ENCODE peak calls at places on chromosomes 5 and 9, in six cellular contexts. X, M, N, C, Y and R are unnamed samples.

GRCh38 chr5:172855597-172856292 is 21.7 kb downstream of the ERGIC1 start:
- DNase-seq in X (no peak), C (no peak), M (no peak), N (peak; percentile 89), Y (no peak), R (no peak)

GRCh38 chr5:135657536-135658307 is 78.9 kb upstream of the CXCL14 start:
- DNase-seq in M (no peak), X (no peak), C (no peak), Y (no peak), N (no peak), R (no peak)

GRCh38 chr5:82863260-82863659 is 213.9 kb downstream of the TMEM167A start:
- DNase-seq in X (no peak), C (no peak), N (no peak), Y (no peak), M (no peak), R (no peak)

GRCh38 chr9:19149230-19149629 is 21.9 kb upstream of the PLIN2 start:
- DNase-seq in N (no peak), Y (no peak), M (no peak), X (no peak), C (no peak), R (no peak)

GRCh38 chr5:121174351-121174750 is 677.3 kb upstream of the FTMT start:
- DNase-seq in Y (no peak), N (no peak), C (no peak), X (peak; percentile 26), M (no peak), R (no peak)

GRCh38 chr5:121949885-121950284 is 11.9 kb upstream of the SRFBP1 start:
- DNase-seq in C (peak; percentile 47), Y (peak; percentile 10), M (peak; percentile 24), N (no peak), X (peak; percentile 70), R (no peak)

GRCh38 chr9:89923961-89924504 is 319.2 kb downstream of the GADD45G start:
- DNase-seq in Y (no peak), N (no peak), C (peak; percentile 65), X (peak; percentile 34), M (no peak), R (no peak)

GRCh38 chr9:134571326-134571871 is 70.2 kb upstream of the COL5A1 start:
- DNase-seq in N (peak; percentile 49), Y (no peak), X (no peak), C (no peak), M (no peak), R (no peak)

GRCh38 chr9:86660146-86660545 is 287.2 kb downstream of the GAS1 start:
- DNase-seq in M (peak; percentile 75), Y (no peak), C (no peak), N (no peak), X (no peak), R (no peak)

GRCh38 chr5:10297646-10298204 is 10.0 kb downstream of the CMBL start:
- DNase-seq in N (no peak), M (no peak), Y (no peak), X (no peak), C (no peak), R (no peak)

GRCh38 chr5:1826235-1826980 is 25.2 kb downstream of the NDUFS6 start:
- DNase-seq in X (no peak), N (no peak), C (no peak), Y (no peak), M (no peak), R (no peak)

GRCh38 chr5:13909271-13909670 is 35.2 kb downstream of the DNAH5 start:
- DNase-seq in X (no peak), M (no peak), Y (no peak), N (no peak), C (no peak), R (no peak)

GRCh38 chr5:68757813-68758212 is 336.0 kb upstream of the SLC30A5 start:
- DNase-seq in C (no peak), X (no peak), Y (no peak), M (no peak), N (no peak), R (no peak)

GRCh38 chr9:34430843-34431437 is 27.4 kb downstream of the FAM219A start:
- DNase-seq in C (peak; percentile 77), N (no peak), Y (peak; percentile 38), X (peak; percentile 70), M (no peak), R (no peak)

GRCh38 chr5:179113143-179113530 is 53.0 kb downstream of the ZNF354C start:
- DNase-seq in N (no peak), Y (no peak), M (no peak), C (no peak), X (no peak), R (no peak)

GRCh38 chr9:127886401-127886972 is 9.0 kb upstream of the AK1 start:
- DNase-seq in X (no peak), C (no peak), N (no peak), M (no peak), Y (no peak), R (no peak)

GRCh38 chr5:112762113-112762810 is 24.6 kb downstream of the APC start:
- DNase-seq in X (no peak), N (no peak), Y (no peak), M (no peak), C (no peak), R (no peak)

GRCh38 chr9:110479481-110479880 is 100.1 kb downstream of the SVEP1 start:
- DNase-seq in N (no peak), C (no peak), Y (no peak), M (no peak), X (no peak), R (no peak)

GRCh38 chr9:131419716-131420115 is 25.8 kb downstream of the PRRC2B start:
- DNase-seq in C (no peak), N (no peak), Y (no peak), X (no peak), M (no peak), R (no peak)

GRCh38 chr5:45408067-45408466 is 288.1 kb downstream of the HCN1 start:
- DNase-seq in Y (no peak), M (no peak), N (no peak), X (no peak), C (no peak), R (no peak)

GRCh38 chr5:87120518-87121314 is 147.0 kb upstream of the RASA1 start:
- DNase-seq in C (no peak), N (no peak), X (peak; percentile 81), M (peak; percentile 74), Y (no peak), R (peak; percentile 29)

GRCh38 chr5:6480133-6481051 is 31.7 kb downstream of the UBE2QL1 start:
- DNase-seq in N (no peak), X (no peak), C (peak; percentile 40), Y (no peak), M (no peak), R (peak; percentile 62)

GRCh38 chr9:92439921-92440750 is 15.9 kb upstream of the OMD start:
- DNase-seq in Y (no peak), C (no peak), N (no peak), M (peak; percentile 48), X (peak; percentile 35), R (no peak)
- H3K4me3 ChIP-seq in Y (no peak overlapping the region), C (no peak overlapping the region), N (no peak overlapping the region), M (no peak overlapping the region), X (no peak overlapping the region), R (no peak overlapping the region)

GRCh38 chr9:130264414-130265350 is 878 bp upstream of the HMCN2 start:
- DNase-seq in M (no peak), Y (no peak), C (peak; percentile 22), X (no peak), N (peak; percentile 56), R (no peak)
- H3K4me3 ChIP-seq in M (no peak overlapping the region), Y (no peak overlapping the region), C (no peak overlapping the region), X (no peak overlapping the region), N (peak overlapping the region; percentile 34), R (no peak overlapping the region)

GRCh38 chr5:143572671-143573070 is 169.2 kb upstream of the NR3C1 start:
- DNase-seq in N (no peak), Y (no peak), C (no peak), X (no peak), M (no peak), R (no peak)

GRCh38 chr5:143570989-143571388 is 167.5 kb upstream of the NR3C1 start:
- DNase-seq in C (no peak), M (no peak), X (no peak), Y (no peak), N (no peak), R (no peak)

GRCh38 chr5:143575264-143575663 is 171.8 kb upstream of the NR3C1 start:
- DNase-seq in N (no peak), C (no peak), X (no peak), Y (no peak), M (no peak), R (no peak)

GRCh38 chr5:143572270-143572669 is 168.8 kb upstream of the NR3C1 start:
- DNase-seq in Y (no peak), X (no peak), N (no peak), C (no peak), M (no peak), R (no peak)

DNA sequence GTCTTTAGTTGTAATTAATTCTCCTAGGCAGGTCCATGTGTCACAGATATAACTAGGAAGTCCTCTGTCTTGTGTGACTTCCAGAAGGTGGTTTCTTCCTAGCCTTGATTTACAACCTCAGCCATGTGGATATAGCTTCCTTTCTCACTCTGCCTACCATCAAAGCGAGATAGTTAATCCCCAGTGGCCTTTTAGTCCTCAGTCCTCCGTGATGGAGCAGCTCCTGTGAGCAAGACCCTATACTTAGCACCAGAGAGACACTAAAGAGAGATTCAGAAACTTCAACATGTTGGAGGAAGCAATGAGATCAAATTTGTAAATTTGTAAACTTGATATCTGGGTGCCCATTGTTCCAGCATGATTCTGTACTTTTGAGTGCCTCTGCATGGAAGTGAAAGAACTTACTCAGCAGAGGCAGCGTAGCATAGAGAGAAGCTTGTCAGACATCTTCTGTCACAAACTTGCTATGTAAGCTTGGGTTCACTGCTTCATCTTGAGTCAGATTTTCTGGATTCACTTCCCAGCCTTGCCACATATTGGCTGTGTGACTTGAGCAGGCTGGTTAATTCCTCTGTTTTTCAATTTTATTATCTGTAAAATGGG is 170.2 kb upstream of the NR3C1 start:
- DNase-seq in C (no peak), X (no peak), N (no peak), M (no peak), Y (no peak), R (no peak)
- H3K4me3 ChIP-seq in C (no peak overlapping the region), X (no peak overlapping the region), N (no peak overlapping the region), M (no peak overlapping the region), Y (no peak overlapping the region), R (no peak overlapping the region)

GRCh38 chr5:157107508-157107907 is 1.3 kb downstream of the HAVCR2 start:
- DNase-seq in X (no peak), C (no peak), M (no peak), Y (no peak), N (no peak), R (no peak)

GRCh38 chr5:157113007-157113406 is 4.2 kb upstream of the HAVCR2 start:
- DNase-seq in C (no peak), Y (no peak), N (no peak), X (no peak), M (no peak), R (no peak)

GRCh38 chr5:157109744-157110143 is 900 bp upstream of the HAVCR2 start:
- DNase-seq in N (no peak), Y (no peak), X (no peak), M (no peak), C (no peak), R (no peak)

GRCh38 chr5:157106668-157107461 is 2.0 kb downstream of the HAVCR2 start:
- DNase-seq in C (no peak), Y (no peak), X (peak; percentile 25), M (no peak), N (peak; percentile 67), R (no peak)

DNA sequence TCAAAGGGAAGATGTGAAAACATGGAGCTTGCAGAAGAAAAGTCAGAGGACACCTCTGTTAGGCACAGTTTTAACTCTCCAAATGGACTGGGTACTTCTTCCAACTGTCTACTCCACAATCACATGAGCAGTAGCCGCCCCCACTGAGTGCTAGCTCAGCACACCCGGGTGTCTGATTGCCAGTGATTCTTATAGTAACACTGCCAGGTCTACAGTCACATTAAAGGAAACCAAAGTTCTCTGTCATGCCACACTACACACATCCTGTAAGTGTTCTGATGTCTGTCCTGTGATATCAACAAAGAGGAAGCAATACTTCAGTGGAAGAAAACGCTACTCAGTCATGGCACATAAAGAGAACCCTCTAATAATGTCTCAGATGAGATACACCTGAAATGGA is at the start of gene HAVCR2:
- DNase-seq in M (no peak), X (no peak), N (peak; percentile 70), Y (peak; percentile 16), C (no peak), R (peak; percentile 69)
- H3K4me3 ChIP-seq in M (no peak within 1 kb of the TSS), X (no peak within 1 kb of the TSS), N (peak within 1 kb of the TSS; percentile 36), Y (peak within 1 kb of the TSS; percentile 35), C (no peak within 1 kb of the TSS), R (peak within 1 kb of the TSS; percentile 39)